ENCODE peak calls at places on chromosomes 1 and 21, in seven cellular contexts. A is testis, C is tibial nerve, J is body of pancreas, W is H1, V is IMR-90, S is K562. U is an unnamed sample.

GRCh38 chr1:217230412-217230811 is 400.5 kb downstream of the GPATCH2 start:
- DNase-seq in W (no peak), J (no peak), C (no peak), A (no peak), V (no peak), S (no peak), U (no peak)

GRCh38 chr1:44907909-44908308 is 64.9 kb upstream of the PTCH2 start:
- DNase-seq in V (no peak), A (no peak), J (no peak), W (no peak), S (no peak), C (no peak), U (no peak)

GRCh38 chr1:184176058-184176457 is 124.5 kb downstream of the TSEN15 start:
- DNase-seq in S (no peak), W (no peak), C (no peak), A (no peak), V (no peak), J (no peak), U (no peak)

GRCh38 chr1:34262023-34262422 is 85.3 kb downstream of the C1orf94 start:
- DNase-seq in A (no peak), W (no peak), J (no peak), V (no peak), S (no peak), C (no peak), U (no peak)

GRCh38 chr1:206506803-206507394 is 432 bp upstream of the RASSF5 start:
- DNase-seq in J (peak), S (no peak), C (no peak), W (no peak), V (no peak), A (no peak), U (no peak)

GRCh38 chr1:30274176-30274936 is 449.0 kb downstream of the MATN1 start:
- DNase-seq in C (no peak), W (no peak), S (no peak), J (no peak), V (no peak), A (no peak), U (no peak)

GRCh38 chr1:168506204-168506819 is 37.5 kb downstream of the XCL2 start:
- DNase-seq in A (no peak), V (peak), W (no peak), S (no peak), C (no peak), J (no peak), U (no peak)

GRCh38 chr1:32187850-32188249 is 8.4 kb downstream of the TXLNA start:
- DNase-seq in A (no peak), W (no peak), S (no peak), C (no peak), J (no peak), V (no peak), U (no peak)

GRCh38 chr21:46428987-46429710 is 29.5 kb upstream of the DIP2A start:
- DNase-seq in C (no peak), J (no peak), S (no peak), V (no peak), W (no peak), A (no peak), U (no peak)

GRCh38 chr1:143611159-143611558 is 360.6 kb downstream of the FAM72C start:
- DNase-seq in J (no peak), A (no peak), W (no peak), C (no peak), S (no peak), V (peak), U (no peak)

GRCh38 chr1:7379445-7379971 is 391.6 kb upstream of the VAMP3 start:
- DNase-seq in V (peak), S (no peak), J (no peak), C (no peak), A (peak), W (no peak), U (no peak)

GRCh38 chr1:152585586-152585985 is 5.3 kb upstream of the LCE3D start:
- DNase-seq in A (no peak), J (no peak), V (no peak), S (no peak), W (no peak), C (no peak), U (no peak)
- TF ChIP-seq POLR2A in A (no peak), J (no peak), V (no peak), S (no peak), W (no peak), C (no peak), U (no peak)

DNA sequence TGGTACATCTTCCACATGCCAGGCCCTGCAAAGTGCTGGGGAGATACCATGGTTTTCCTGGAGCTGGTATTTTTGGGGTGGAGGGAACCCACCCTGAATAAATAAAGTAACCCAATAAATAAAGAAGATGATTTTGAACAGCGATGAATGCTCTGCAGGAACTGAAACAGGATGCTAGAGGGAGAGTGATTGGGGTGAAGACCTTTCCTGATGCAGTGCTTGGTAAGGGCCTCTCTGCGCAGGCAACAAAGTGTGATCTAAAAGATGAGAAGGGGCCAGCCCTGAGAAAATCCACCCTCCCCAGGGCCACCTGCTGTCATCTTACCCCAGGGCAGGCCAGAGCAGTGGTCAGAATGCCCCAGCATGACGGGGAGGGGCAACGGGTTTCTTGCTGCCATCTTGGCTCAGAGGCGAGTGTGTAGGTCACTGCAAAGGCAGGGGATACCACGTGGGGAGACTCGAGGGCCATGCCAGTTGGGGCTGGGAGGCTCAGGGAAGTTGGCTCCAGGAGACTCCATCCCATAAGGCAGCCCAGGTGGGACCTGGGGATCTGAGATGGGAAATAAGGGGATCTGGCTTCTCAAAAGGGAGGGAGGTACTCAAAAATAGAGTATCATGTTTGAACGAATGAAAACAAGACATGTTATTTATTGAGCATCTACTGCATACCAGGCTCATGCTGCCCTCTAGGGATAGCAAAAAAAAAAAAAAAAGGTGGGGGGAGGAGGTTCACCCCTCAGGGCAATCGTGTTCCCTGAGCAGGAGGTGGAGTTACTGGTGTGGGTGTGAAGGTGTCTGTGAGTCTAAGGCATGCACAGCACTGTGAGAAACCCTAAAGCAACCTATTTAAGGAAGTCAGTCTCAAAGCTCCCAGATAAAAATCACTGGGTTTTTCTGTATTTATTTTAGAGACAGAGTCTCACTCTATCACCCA is 2.8 kb downstream of the SRARP start:
- DNase-seq in J (no peak), W (no peak), C (no peak), A (no peak), S (peak), V (peak), U (no peak)
- TF ChIP-seq CTCF in J (no peak), W (no peak), C (no peak), A (no peak), S (peak), V (peak), U (no peak)

DNA sequence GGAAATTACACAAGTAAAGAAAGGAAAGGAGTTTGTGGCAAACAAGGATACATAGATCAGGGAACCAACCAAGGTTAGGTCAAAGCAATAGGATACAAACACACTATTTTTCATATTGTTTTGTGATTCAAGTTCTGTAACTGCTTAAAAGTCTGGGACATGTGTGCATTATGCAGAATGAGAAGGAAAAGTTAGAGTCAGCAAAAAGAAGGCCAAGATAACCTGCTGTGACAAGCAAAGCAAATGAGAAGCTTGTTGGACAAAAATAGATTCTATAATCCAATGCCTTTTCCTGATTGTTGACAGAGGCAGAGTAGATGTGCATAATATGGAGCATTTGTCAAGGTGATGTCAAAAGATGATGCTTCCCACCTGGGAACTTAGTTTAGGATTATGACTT is 556.0 kb upstream of the CXADR start:
- DNase-seq in S (no peak), J (no peak), V (no peak), W (no peak), A (no peak), C (no peak), U (no peak)
- H3K27ac ChIP-seq in S (no peak), J (no peak), V (no peak), W (no peak), A (no peak), C (no peak), U (no peak)

GRCh38 chr1:160205242-160205973 is at the start of gene PEA15:
- DNase-seq in V (peak), S (peak), A (peak), W (no peak), J (peak), C (peak), U (peak)
- TF ChIP-seq POLR2A in V (peak), S (peak), A (no peak), W (peak), J (peak), C (peak), U (peak)

GRCh38 chr1:9942399-9942938 is 722 bp downstream of the LZIC start:
- DNase-seq in A (peak), C (peak), V (peak), W (no peak), S (peak), J (no peak), U (no peak)
- TF ChIP-seq CTCF in A (peak), C (no peak), V (peak), W (no peak), S (peak), J (peak), U (no peak)

GRCh38 chr21:43835061-43835460 is 30.0 kb upstream of the AGPAT3 start:
- DNase-seq in A (no peak), C (no peak), S (no peak), V (no peak), J (no peak), W (no peak), U (no peak)
- H3K27ac ChIP-seq in A (no peak), C (no peak), S (no peak), V (no peak), J (no peak), W (no peak), U (no peak)

GRCh38 chr1:218284377-218284916 is 646 bp upstream of the RRP15 start:
- DNase-seq in S (no peak), C (peak), J (no peak), A (no peak), W (no peak), V (no peak), U (no peak)

GRCh38 chr1:218281285-218281684 is 3.8 kb upstream of the RRP15 start:
- DNase-seq in V (no peak), J (no peak), A (no peak), C (no peak), W (no peak), S (no peak), U (no peak)

DNA sequence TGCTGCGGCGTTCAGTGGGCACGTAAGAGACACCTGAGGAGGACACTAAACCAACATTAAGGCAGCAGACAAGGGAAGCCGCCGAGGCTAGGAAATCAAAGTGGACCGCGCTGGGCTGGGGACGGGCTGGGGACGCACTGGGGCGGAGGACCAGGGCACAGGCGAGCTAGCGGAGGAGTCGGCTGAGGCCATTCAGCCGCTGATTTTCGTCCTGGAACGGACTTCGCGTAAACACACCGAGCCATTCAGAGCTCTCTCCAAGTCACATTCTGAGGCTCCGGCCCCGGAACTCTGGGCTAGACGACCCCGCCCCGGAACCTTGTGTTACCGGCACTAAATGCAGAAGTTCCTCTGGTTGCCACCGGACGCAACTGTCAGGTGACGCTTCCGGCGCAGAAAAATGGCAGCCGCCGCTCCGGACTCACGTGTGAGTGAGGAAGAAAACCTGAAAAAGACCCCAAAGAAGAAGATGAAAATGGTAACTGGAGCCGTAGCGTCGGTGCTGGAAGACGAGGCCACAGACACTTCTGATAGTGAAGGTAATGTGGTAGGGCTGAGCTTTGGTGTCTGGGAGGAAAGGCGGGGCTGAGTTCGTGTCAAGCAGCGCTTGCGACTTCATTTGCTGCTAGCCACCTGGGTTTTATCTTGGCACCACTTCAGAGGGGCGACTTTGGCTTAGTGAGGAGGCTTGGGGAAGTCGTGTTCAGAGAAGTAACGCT is at the start of gene RRP15:
- DNase-seq in V (peak), W (peak), J (peak), A (peak), C (peak), S (peak), U (peak)
- TF ChIP-seq POLR2A in V (no peak), W (peak), J (peak), A (no peak), C (peak), S (peak), U (no peak)

GRCh38 chr1:84077476-84078107 is 66.5 kb upstream of the PRKACB start:
- DNase-seq in J (peak), C (peak), W (no peak), V (peak), A (peak), S (peak), U (peak)
- TF ChIP-seq CTCF in J (no peak), C (no peak), W (no peak), V (no peak), A (no peak), S (no peak), U (no peak)

U was measured in ovary.